ENCODE peak calls at places on chromosomes 5 and 9, in four cellular contexts. B is tibial nerve, S is RWPE2, G is esophagus squamous epithelium. N is an unnamed sample.

GRCh38 chr9:2262809-2263510 is 247.8 kb downstream of the SMARCA2 start:
- DNase-seq in G (no peak), S (no peak), B (no peak), N (no peak)

GRCh38 chr5:170262061-170262764 is 29.4 kb downstream of the C5orf58 start:
- DNase-seq in B (no peak), G (no peak), S (no peak), N (no peak)

GRCh38 chr9:25964239-25964638 is 286.0 kb upstream of the TUSC1 start:
- DNase-seq in B (peak; percentile 35), G (no peak), S (no peak), N (no peak)

GRCh38 chr9:133368249-133368881 is 7.5 kb downstream of the SURF4 start:
- DNase-seq in S (no peak), B (no peak), G (no peak), N (no peak)

GRCh38 chr9:71858812-71859211 is 52.2 kb downstream of the ABHD17B start:
- DNase-seq in G (no peak), S (no peak), B (no peak), N (no peak)

GRCh38 chr9:109422641-109423040 is 75.5 kb downstream of the PTPN3 start:
- DNase-seq in S (no peak), B (no peak), G (no peak), N (no peak)

GRCh38 chr5:111950660-111951059 is 193.7 kb upstream of the NREP start:
- DNase-seq in G (no peak), B (no peak), S (no peak), N (no peak)

GRCh38 chr9:37908698-37909186 is 4.8 kb upstream of the SLC25A51 start:
- DNase-seq in S (peak; percentile 29), B (peak; percentile 25), G (no peak), N (no peak)

GRCh38 chr5:39919876-39920275 is 495.1 kb upstream of the DAB2 start:
- DNase-seq in B (no peak), G (no peak), S (no peak), N (no peak)

GRCh38 chr9:2418619-2419018 is 203.0 kb upstream of the VLDLR start:
- DNase-seq in B (no peak), S (no peak), G (no peak), N (no peak)

GRCh38 chr5:36298546-36298945 is 3.2 kb downstream of the RANBP3L start:
- DNase-seq in S (no peak), G (no peak), B (no peak), N (no peak)

GRCh38 chr9:18605763-18606162 is 131.8 kb downstream of the ADAMTSL1 start:
- DNase-seq in B (peak; percentile 52), G (no peak), S (no peak), N (no peak)

GRCh38 chr5:14838396-14839319 is 32.9 kb downstream of the ANKH start:
- DNase-seq in B (no peak), S (no peak), G (no peak), N (no peak)

GRCh38 chr9:76621011-76621410 is 143.2 kb upstream of the PCA3 start:
- DNase-seq in S (no peak), G (no peak), B (no peak), N (no peak)

GRCh38 chr9:34457266-34458012 is 931 bp downstream of the FAM219A start:
- DNase-seq in G (no peak), S (peak; percentile 71), B (peak; percentile 45), N (peak; percentile 8)

GRCh38 chr5:136053336-136054121 is 24.7 kb downstream of the TGFBI start:
- DNase-seq in S (peak; percentile 91), G (no peak), B (peak; percentile 44), N (no peak)

GRCh38 chr5:138018844-138019243 is 14.0 kb downstream of the FAM13B start:
- DNase-seq in B (no peak), S (no peak), G (no peak), N (no peak)

GRCh38 chr5:143275871-143276363 is 127.6 kb downstream of the NR3C1 start:
- DNase-seq in S (no peak), B (no peak), G (no peak), N (no peak)

GRCh38 chr5:36073595-36074216 is 7.0 kb upstream of the UGT3A2 start:
- DNase-seq in S (no peak), G (no peak), B (no peak), N (no peak)

GRCh38 chr9:1916676-1917075 is 98.5 kb upstream of the SMARCA2 start:
- DNase-seq in G (no peak), S (no peak), B (no peak), N (no peak)

GRCh38 chr5:141883184-141883947 is 5.2 kb upstream of the PCDH1 start:
- DNase-seq in S (no peak), B (no peak), G (no peak), N (no peak)

GRCh38 chr5:36417221-36417620 is 115.5 kb upstream of the RANBP3L start:
- DNase-seq in G (no peak), B (no peak), S (no peak), N (no peak)

GRCh38 chr5:119949426-119949999 is 320.2 kb downstream of the FAM170A start:
- DNase-seq in B (no peak), S (no peak), G (no peak), N (no peak)

GRCh38 chr5:107542831-107543231 is 127.9 kb downstream of the EFNA5 start:
- DNase-seq in G (no peak), B (peak; percentile 77), S (peak; percentile 89), N (no peak)

GRCh38 chr9:85610074-85610855 is 131.5 kb downstream of the AGTPBP1 start:
- DNase-seq in G (no peak), B (peak; percentile 66), S (no peak), N (peak; percentile 50)

GRCh38 chr5:81626524-81626923 is 124.4 kb downstream of the SSBP2 start:
- DNase-seq in B (no peak), S (peak; percentile 73), G (no peak), N (no peak)

GRCh38 chr9:117073539-117074336 is 341.1 kb downstream of the ASTN2 start:
- DNase-seq in S (no peak), G (no peak), B (no peak), N (no peak)

GRCh38 chr9:127397722-127398647 is 1.0 kb downstream of the SLC2A8 start:
- DNase-seq in S (no peak), B (no peak), G (no peak), N (peak; percentile 19)

GRCh38 chr5:123035320-123035949 is 1.1 kb downstream of the PPIC start:
- DNase-seq in S (no peak), B (peak; percentile 32), G (no peak), N (no peak)

GRCh38 chr5:61675015-61675692 is 343.1 kb downstream of the ZSWIM6 start:
- DNase-seq in B (no peak), S (no peak), G (no peak), N (no peak)

GRCh38 chr9:11933926-11934325 is 759.3 kb upstream of the TYRP1 start:
- DNase-seq in G (no peak), S (no peak), B (no peak), N (no peak)

GRCh38 chr9:124800306-124801259 is 23.6 kb downstream of the OLFML2A start:
- DNase-seq in G (no peak), B (peak; percentile 37), S (no peak), N (no peak)

GRCh38 chr9:90502134-90502533 is 140.5 kb downstream of the DIRAS2 start:
- DNase-seq in B (no peak), S (no peak), G (no peak), N (no peak)

GRCh38 chr5:173735171-173735570 is 118.7 kb upstream of the BOD1 start:
- DNase-seq in G (no peak), B (no peak), S (no peak), N (no peak)

GRCh38 chr9:100072805-100073204 is 26.0 kb downstream of the ERP44 start:
- DNase-seq in S (no peak), G (no peak), B (no peak), N (no peak)

GRCh38 chr5:55896663-55897062 is 45.5 kb downstream of the IL31RA start:
- DNase-seq in S (no peak), B (no peak), G (no peak), N (no peak)

GRCh38 chr5:78467744-78468357 is 107.4 kb downstream of the SCAMP1 start:
- DNase-seq in B (no peak), G (no peak), S (no peak), N (no peak)

GRCh38 chr5:11037941-11038340 is 276.9 kb upstream of the DAP start:
- DNase-seq in G (no peak), S (no peak), B (no peak), N (no peak)

GRCh38 chr5:11038772-11039171 is 277.7 kb upstream of the DAP start:
- DNase-seq in B (no peak), S (no peak), G (no peak), N (no peak)

GRCh38 chr5:11040345-11040744 is 279.3 kb upstream of the DAP start:
- DNase-seq in G (no peak), S (no peak), B (no peak), N (no peak)

GRCh38 chr5:11037080-11037479 is 276.0 kb upstream of the DAP start:
- DNase-seq in B (no peak), G (no peak), S (no peak), N (no peak)
- H3K4me1 ChIP-seq in B (no peaks in the 10 kb centered on the region), G (no peaks in the 10 kb centered on the region), S (no peaks in the 10 kb centered on the region), N (no peaks in the 10 kb centered on the region)

DNA sequence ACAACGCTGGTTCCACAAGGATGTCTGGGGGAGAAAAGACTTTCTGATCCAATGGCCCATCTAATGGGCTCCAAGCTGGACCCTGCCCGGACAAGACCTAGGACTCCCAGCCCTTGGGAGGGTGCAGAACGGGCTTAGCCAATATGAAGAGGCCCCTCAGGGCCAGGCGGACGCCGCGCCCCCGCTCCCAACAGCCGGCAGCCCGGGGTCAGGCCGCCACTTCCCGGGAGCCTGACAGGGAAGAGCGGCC is 493 bp downstream of the P4HA2 start:
- DNase-seq in B (no peak), S (no peak), G (no peak), N (no peak)
- H3K4me1 ChIP-seq in B (peaks cover 14% of the 10 kb centered on the region), S (peaks cover 25% of the 10 kb centered on the region), G (peaks cover 43% of the 10 kb centered on the region), N (peaks cover 14% of the 10 kb centered on the region)

GRCh38 chr5:154841273-154841661 is 9.1 kb downstream of the FAXDC2 start:
- DNase-seq in B (no peak), S (no peak), G (no peak), N (no peak)
- H3K4me1 ChIP-seq in B (peaks cover 6% of the 10 kb centered on the region), S (no peaks in the 10 kb centered on the region), G (no peaks in the 10 kb centered on the region), N (no peaks in the 10 kb centered on the region)

DNA sequence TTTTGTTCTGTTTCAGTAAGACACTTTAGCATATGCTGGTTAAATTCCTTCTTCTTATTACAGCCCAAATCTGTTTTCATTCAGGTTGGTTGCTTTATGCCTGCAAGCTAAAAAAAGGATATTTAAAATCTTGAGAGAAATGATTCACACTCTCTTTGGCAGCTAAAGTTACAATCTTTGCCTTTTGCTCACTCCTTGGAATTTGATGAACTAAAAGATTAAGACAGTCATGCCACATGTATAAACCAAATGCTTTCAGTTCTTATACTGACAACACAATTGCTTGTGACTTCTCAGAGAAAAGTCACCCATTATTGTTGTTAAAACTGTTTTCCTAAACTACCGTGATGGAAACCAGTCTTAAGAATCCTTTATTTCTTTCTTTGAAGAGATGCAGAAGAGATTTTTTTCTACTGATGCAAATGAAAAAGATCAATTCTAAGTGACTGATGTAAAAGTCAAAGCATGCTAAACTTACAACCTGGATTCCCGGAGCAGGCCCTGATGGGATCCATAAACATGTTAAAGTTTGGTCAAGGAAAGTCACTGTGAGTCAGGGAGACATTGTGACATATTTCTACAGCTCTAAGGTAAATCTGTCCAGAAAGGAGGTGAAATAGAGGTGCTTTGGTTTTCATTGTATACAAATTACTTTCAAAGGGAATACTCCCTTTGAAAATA is 144.2 kb upstream of the CDH10 start:
- DNase-seq in S (no peak), B (no peak), G (no peak), N (no peak)
- H3K4me1 ChIP-seq in S (peaks cover 26% of the 10 kb centered on the region), B (no peaks in the 10 kb centered on the region), G (no peaks in the 10 kb centered on the region), N (no peaks in the 10 kb centered on the region)

GRCh38 chr9:93121316-93122241 is 12.5 kb downstream of the NINJ1 start:
- DNase-seq in S (peak; percentile 58), G (no peak), B (no peak), N (no peak)
- H3K4me1 ChIP-seq in S (peaks cover 11% of the 10 kb centered on the region), G (peaks cover 25% of the 10 kb centered on the region), B (peaks cover 40% of the 10 kb centered on the region), N (peaks cover 34% of the 10 kb centered on the region)

N was measured in CD8-positive, alpha-beta memory T cell.